ENCODE peak calls at places on chromosomes 11 and 22, in four cellular contexts. O, G, R and V are unnamed samples.

GRCh38 chr11:2743427-2744110 is 43.8 kb upstream of the KCNQ1OT1 start:
- DNase-seq in O (no peak), G (no peak), R (no peak), V (no peak)

GRCh38 chr11:64918056-64918455 is 1.0 kb upstream of the ATG2A start:
- DNase-seq in O (peak), G (peak), R (peak), V (no peak)

GRCh38 chr22:37843746-37844089 is 416 bp downstream of the ANKRD54 start:
- DNase-seq in G (peak), O (no peak), R (peak), V (peak)

GRCh38 chr22:18157714-18158028 is 7.7 kb downstream of the USP18 start:
- DNase-seq in R (no peak), G (no peak), O (no peak), V (no peak)

GRCh38 chr11:116500833-116501622 is 271.8 kb downstream of the BUD13 start:
- DNase-seq in G (no peak), R (no peak), O (peak), V (no peak)

GRCh38 chr22:24845036-24845918 is 39.3 kb downstream of the SGSM1 start:
- DNase-seq in R (no peak), O (no peak), G (no peak), V (no peak)

GRCh38 chr22:24207264-24208011 is 26.2 kb downstream of the SUSD2 start:
- DNase-seq in O (no peak), R (no peak), G (no peak), V (no peak)

GRCh38 chr11:35629914-35630313 is 11.7 kb downstream of the FJX1 start:
- DNase-seq in R (peak), G (no peak), O (no peak), V (peak)

GRCh38 chr11:134763030-134763388 is 351.0 kb upstream of the B3GAT1 start:
- DNase-seq in O (no peak), G (no peak), R (no peak), V (no peak)

GRCh38 chr11:16966633-16967346 is 47.4 kb downstream of the PLEKHA7 start:
- DNase-seq in R (peak), G (no peak), O (no peak), V (peak)

GRCh38 chr22:50676211-50676636 is 3.6 kb downstream of the SHANK3 start:
- DNase-seq in G (no peak), R (no peak), O (no peak), V (no peak)

GRCh38 chr22:29150701-29151100 is 55.0 kb upstream of the EMID1 start:
- DNase-seq in O (no peak), G (no peak), R (no peak), V (no peak)

GRCh38 chr11:81705283-81705682 is 1028.4 kb downstream of the FAM181B start:
- DNase-seq in G (no peak), R (no peak), O (no peak), V (no peak)

GRCh38 chr11:23097906-23098305 is 237.6 kb upstream of the CCDC179 start:
- DNase-seq in O (no peak), G (no peak), R (no peak), V (no peak)

GRCh38 chr22:34804588-34804987 is 261.4 kb upstream of the ISX start:
- DNase-seq in O (peak), G (peak), R (peak), V (peak)

GRCh38 chr22:44351685-44352377 is 39.1 kb upstream of the SHISAL1 start:
- DNase-seq in O (peak), G (no peak), R (peak), V (no peak)

GRCh38 chr11:30991376-30991775 is 378.2 kb downstream of the DCDC1 start:
- DNase-seq in R (no peak), G (no peak), O (no peak), V (no peak)

GRCh38 chr22:43427296-43428004 is 15.6 kb downstream of the MPPED1 start:
- DNase-seq in O (no peak), R (no peak), G (no peak), V (no peak)

GRCh38 chr22:28017558-28017820 is 98.4 kb upstream of the PITPNB start:
- DNase-seq in G (no peak), R (no peak), O (no peak), V (no peak)

GRCh38 chr22:27754888-27755480 is 46.6 kb downstream of the MN1 start:
- DNase-seq in G (no peak), R (no peak), O (no peak), V (no peak)

GRCh38 chr11:112255075-112255739 is 5.5 kb downstream of the PLET1 start:
- DNase-seq in O (no peak), G (no peak), R (no peak), V (no peak)

GRCh38 chr11:66739983-66740382 is 11.0 kb upstream of the SPTBN2 start:
- DNase-seq in G (no peak), O (no peak), R (no peak), V (no peak)

GRCh38 chr11:2390871-2391662 is 9.5 kb upstream of the TSSC4 start:
- DNase-seq in O (peak), G (peak), R (no peak), V (peak)

GRCh38 chr11:32830796-32831195 is 1.1 kb downstream of the PRRG4 start:
- DNase-seq in R (no peak), O (no peak), G (no peak), V (no peak)

GRCh38 chr11:113550179-113550578 is 75.0 kb upstream of the DRD2 start:
- DNase-seq in R (no peak), O (no peak), G (no peak), V (no peak)

GRCh38 chr11:86069408-86070086 is 663 bp upstream of the PICALM start:
- DNase-seq in G (peak), R (peak), O (no peak), V (peak)

GRCh38 chr11:69941546-69942332 is 122.5 kb upstream of the FGF3 start:
- DNase-seq in R (no peak), G (no peak), O (no peak), V (no peak)

GRCh38 chr22:44497218-44497903 is 672 bp downstream of the RTL6 start:
- DNase-seq in G (no peak), R (peak), O (peak), V (no peak)

GRCh38 chr11:119522609-119523008 is 99.6 kb upstream of the THY1 start:
- DNase-seq in O (no peak), R (no peak), G (no peak), V (no peak)

GRCh38 chr11:64444838-64445441 is 86.0 kb downstream of the RPS6KA4 start:
- DNase-seq in R (no peak), G (peak), O (no peak), V (peak)

GRCh38 chr11:114166897-114167323 is 107.4 kb downstream of the ZBTB16 start:
- DNase-seq in O (no peak), R (peak), G (peak), V (no peak)

GRCh38 chr22:24834845-24835570 is 29.0 kb downstream of the SGSM1 start:
- DNase-seq in O (peak), G (peak), R (peak), V (peak)

GRCh38 chr11:66734215-66734614 is 5.2 kb upstream of the SPTBN2 start:
- DNase-seq in O (no peak), R (no peak), G (no peak), V (no peak)

GRCh38 chr22:20970939-20971657 is 4.0 kb downstream of the AIFM3 start:
- DNase-seq in R (no peak), O (peak), G (no peak), V (no peak)

GRCh38 chr11:130815921-130816320 is 100.4 kb downstream of the SNX19 start:
- DNase-seq in O (no peak), G (no peak), R (no peak), V (no peak)

GRCh38 chr11:93842461-93842860 is 8.0 kb downstream of the VSTM5 start:
- DNase-seq in O (no peak), G (no peak), R (no peak), V (no peak)

GRCh38 chr11:95461858-95462257 is 230.9 kb upstream of the SESN3 start:
- DNase-seq in R (no peak), O (no peak), G (peak), V (no peak)

GRCh38 chr11:86671386-86672006 is 920 bp downstream of the ME3 start:
- DNase-seq in R (peak), O (peak), G (no peak), V (peak)

GRCh38 chr22:20536590-20537324 is 29.3 kb downstream of the MED15 start:
- DNase-seq in O (no peak), R (no peak), G (no peak), V (no peak)

GRCh38 chr11:95680169-95680929 is 109.2 kb downstream of the FAM76B start:
- DNase-seq in G (no peak), R (peak), O (no peak), V (no peak)